ENCODE peak calls at places on chromosomes 6 and 20, in eight cellular contexts. One of them, this sample, is unnamed.

GRCh38 chr20:49693435-49694171 is 20.1 kb downstream of the B4GALT5 start:
- DNase-seq in stimulated activated CD8-positive, alpha-beta memory T cell treated with anti-CD3 and anti-CD28 coated beads, Interleukin-7, amount 100 ng/mL, for 4 hours: no peak
- DNase-seq in non-pigmented ciliary epithelial cell: no peak
- DNase-seq in substantia nigra: no peak
- DNase-seq in NCI-H1417: no peak
- DNase-seq in astrocyte: no peak
- DNase-seq in HEK293T: no peak
- DNase-seq in naive thymus-derived CD4-positive, alpha-beta T cell: no peak
- DNase-seq in this sample: peak

GRCh38 chr6:99613398-99613704 is 6.7 kb downstream of the PRDM13 start:
- DNase-seq in stimulated activated CD8-positive, alpha-beta memory T cell treated with anti-CD3 and anti-CD28 coated beads, Interleukin-7, amount 100 ng/mL, for 4 hours: no peak
- DNase-seq in non-pigmented ciliary epithelial cell: no peak
- DNase-seq in substantia nigra: no peak
- DNase-seq in NCI-H1417: no peak
- DNase-seq in astrocyte: no peak
- DNase-seq in HEK293T: peak
- DNase-seq in naive thymus-derived CD4-positive, alpha-beta T cell: no peak
- DNase-seq in this sample: no peak

GRCh38 chr6:37182736-37183590 is 13.0 kb downstream of the PIM1 start:
- DNase-seq in stimulated activated CD8-positive, alpha-beta memory T cell treated with anti-CD3 and anti-CD28 coated beads, Interleukin-7, amount 100 ng/mL, for 4 hours: peak
- DNase-seq in non-pigmented ciliary epithelial cell: no peak
- DNase-seq in substantia nigra: peak
- DNase-seq in NCI-H1417: no peak
- DNase-seq in astrocyte: no peak
- DNase-seq in HEK293T: no peak
- DNase-seq in naive thymus-derived CD4-positive, alpha-beta T cell: no peak
- DNase-seq in this sample: no peak

GRCh38 chr6:170100046-170100445 is 190.8 kb downstream of the DLL1 start:
- DNase-seq in stimulated activated CD8-positive, alpha-beta memory T cell treated with anti-CD3 and anti-CD28 coated beads, Interleukin-7, amount 100 ng/mL, for 4 hours: no peak
- DNase-seq in non-pigmented ciliary epithelial cell: no peak
- DNase-seq in substantia nigra: no peak
- DNase-seq in NCI-H1417: no peak
- DNase-seq in astrocyte: no peak
- DNase-seq in HEK293T: no peak
- DNase-seq in naive thymus-derived CD4-positive, alpha-beta T cell: no peak
- DNase-seq in this sample: no peak

GRCh38 chr6:170605860-170606259 is 21.4 kb upstream of the PDCD2 start:
- DNase-seq in stimulated activated CD8-positive, alpha-beta memory T cell treated with anti-CD3 and anti-CD28 coated beads, Interleukin-7, amount 100 ng/mL, for 4 hours: no peak
- DNase-seq in non-pigmented ciliary epithelial cell: no peak
- DNase-seq in substantia nigra: no peak
- DNase-seq in NCI-H1417: no peak
- DNase-seq in astrocyte: no peak
- DNase-seq in HEK293T: no peak
- DNase-seq in naive thymus-derived CD4-positive, alpha-beta T cell: no peak
- DNase-seq in this sample: no peak

GRCh38 chr20:49424536-49424935 is 57.9 kb downstream of the KCNB1 start:
- DNase-seq in stimulated activated CD8-positive, alpha-beta memory T cell treated with anti-CD3 and anti-CD28 coated beads, Interleukin-7, amount 100 ng/mL, for 4 hours: no peak
- DNase-seq in non-pigmented ciliary epithelial cell: no peak
- DNase-seq in substantia nigra: peak
- DNase-seq in NCI-H1417: peak
- DNase-seq in astrocyte: peak
- DNase-seq in HEK293T: no peak
- DNase-seq in naive thymus-derived CD4-positive, alpha-beta T cell: no peak
- DNase-seq in this sample: peak

GRCh38 chr6:34955447-34955846 is 66.4 kb downstream of the ANKS1A start:
- DNase-seq in stimulated activated CD8-positive, alpha-beta memory T cell treated with anti-CD3 and anti-CD28 coated beads, Interleukin-7, amount 100 ng/mL, for 4 hours: no peak
- DNase-seq in non-pigmented ciliary epithelial cell: no peak
- DNase-seq in substantia nigra: no peak
- DNase-seq in NCI-H1417: no peak
- DNase-seq in astrocyte: no peak
- DNase-seq in HEK293T: no peak
- DNase-seq in naive thymus-derived CD4-positive, alpha-beta T cell: no peak
- DNase-seq in this sample: no peak

GRCh38 chr6:167573461-167574215 is 248.8 kb downstream of the TTLL2 start:
- DNase-seq in stimulated activated CD8-positive, alpha-beta memory T cell treated with anti-CD3 and anti-CD28 coated beads, Interleukin-7, amount 100 ng/mL, for 4 hours: no peak
- DNase-seq in non-pigmented ciliary epithelial cell: no peak
- DNase-seq in substantia nigra: no peak
- DNase-seq in NCI-H1417: no peak
- DNase-seq in astrocyte: peak
- DNase-seq in HEK293T: no peak
- DNase-seq in naive thymus-derived CD4-positive, alpha-beta T cell: no peak
- DNase-seq in this sample: no peak

GRCh38 chr6:142008016-142008735 is 124.5 kb upstream of the GJE1 start:
- DNase-seq in stimulated activated CD8-positive, alpha-beta memory T cell treated with anti-CD3 and anti-CD28 coated beads, Interleukin-7, amount 100 ng/mL, for 4 hours: no peak
- DNase-seq in non-pigmented ciliary epithelial cell: no peak
- DNase-seq in substantia nigra: no peak
- DNase-seq in NCI-H1417: no peak
- DNase-seq in astrocyte: no peak
- DNase-seq in HEK293T: no peak
- DNase-seq in naive thymus-derived CD4-positive, alpha-beta T cell: no peak
- DNase-seq in this sample: peak

GRCh38 chr20:57251344-57251743 is 15.1 kb downstream of the BMP7 start:
- DNase-seq in stimulated activated CD8-positive, alpha-beta memory T cell treated with anti-CD3 and anti-CD28 coated beads, Interleukin-7, amount 100 ng/mL, for 4 hours: no peak
- DNase-seq in non-pigmented ciliary epithelial cell: no peak
- DNase-seq in substantia nigra: no peak
- DNase-seq in NCI-H1417: no peak
- DNase-seq in astrocyte: no peak
- DNase-seq in HEK293T: no peak
- DNase-seq in naive thymus-derived CD4-positive, alpha-beta T cell: no peak
- DNase-seq in this sample: peak

GRCh38 chr6:29974901-29975560 is 32.7 kb downstream of the HLA-A start:
- DNase-seq in stimulated activated CD8-positive, alpha-beta memory T cell treated with anti-CD3 and anti-CD28 coated beads, Interleukin-7, amount 100 ng/mL, for 4 hours: no peak
- DNase-seq in non-pigmented ciliary epithelial cell: no peak
- DNase-seq in substantia nigra: peak
- DNase-seq in NCI-H1417: no peak
- DNase-seq in astrocyte: no peak
- DNase-seq in HEK293T: no peak
- DNase-seq in naive thymus-derived CD4-positive, alpha-beta T cell: no peak
- DNase-seq in this sample: no peak

GRCh38 chr6:158907931-158908330 is 88.8 kb upstream of the EZR start:
- DNase-seq in stimulated activated CD8-positive, alpha-beta memory T cell treated with anti-CD3 and anti-CD28 coated beads, Interleukin-7, amount 100 ng/mL, for 4 hours: no peak
- DNase-seq in non-pigmented ciliary epithelial cell: no peak
- DNase-seq in substantia nigra: no peak
- DNase-seq in NCI-H1417: no peak
- DNase-seq in astrocyte: no peak
- DNase-seq in HEK293T: no peak
- DNase-seq in naive thymus-derived CD4-positive, alpha-beta T cell: no peak
- DNase-seq in this sample: no peak

GRCh38 chr6:163323719-163324118 is 90.8 kb upstream of the QKI start:
- DNase-seq in stimulated activated CD8-positive, alpha-beta memory T cell treated with anti-CD3 and anti-CD28 coated beads, Interleukin-7, amount 100 ng/mL, for 4 hours: no peak
- DNase-seq in non-pigmented ciliary epithelial cell: no peak
- DNase-seq in substantia nigra: peak
- DNase-seq in NCI-H1417: no peak
- DNase-seq in astrocyte: no peak
- DNase-seq in HEK293T: no peak
- DNase-seq in naive thymus-derived CD4-positive, alpha-beta T cell: no peak
- DNase-seq in this sample: no peak